ENCODE peak calls at places on chromosomes 4 and X, in nine cellular contexts. L is stomach, I is HFF-Myc, Z is psoas muscle, G is GM23338, J is tibial artery, X is choroid plexus epithelial cell, B is GM12864, S is right atrium auricular region. O is an unnamed sample.

GRCh38 chrX:53674581-53674980 is 11.9 kb downstream of the HUWE1 start:
- DNase-seq in L (no peak), I (no peak), Z (no peak), G (no peak), J (no peak), X (no peak), B (no peak), S (no peak), O (no peak)

GRCh38 chr4:149164282-149164681 is 651.4 kb downstream of the IQCM start:
- DNase-seq in L (no peak), I (peak; percentile 5), Z (no peak), G (peak; percentile 83), J (no peak), X (peak; percentile 73), B (no peak), S (no peak), O (no peak)

GRCh38 chr4:177596035-177596434 is 153.8 kb upstream of the AGA start:
- DNase-seq in L (no peak), I (peak; percentile 39), Z (peak; percentile 53), G (no peak), J (no peak), X (peak; percentile 71), B (no peak), S (no peak), O (peak; percentile 78)

GRCh38 chr4:154741877-154742851 is 1.6 kb upstream of the LRAT start:
- DNase-seq in L (no peak), I (no peak), Z (no peak), G (peak; percentile 84), J (no peak), X (no peak), B (no peak), S (no peak), O (no peak)

GRCh38 chrX:15877380-15877779 is 22.8 kb upstream of the AP1S2 start:
- DNase-seq in L (no peak), I (no peak), Z (peak; percentile 64), G (no peak), J (no peak), X (peak; percentile 70), B (no peak), S (no peak), O (peak; percentile 46)

GRCh38 chr4:74618659-74619058 is 173.7 kb downstream of the AREG start:
- DNase-seq in L (no peak), I (no peak), Z (no peak), G (no peak), J (no peak), X (peak; percentile 61), B (no peak), S (no peak), O (peak; percentile 68)

GRCh38 chr4:129394635-129395034 is 298.7 kb downstream of the C4orf33 start:
- DNase-seq in L (no peak), I (no peak), Z (no peak), G (no peak), J (no peak), X (no peak), B (no peak), S (no peak), O (no peak)

GRCh38 chr4:22743290-22743689 is 50.6 kb downstream of the GBA3 start:
- DNase-seq in L (no peak), I (no peak), Z (no peak), G (no peak), J (no peak), X (no peak), B (no peak), S (no peak), O (no peak)

GRCh38 chrX:106510713-106511411 is 100.9 kb upstream of the RADX start:
- DNase-seq in L (no peak), I (no peak), Z (no peak), G (no peak), J (no peak), X (no peak), B (no peak), S (no peak), O (no peak)

GRCh38 chr4:11354531-11354930 is 74.2 kb downstream of the HS3ST1 start:
- DNase-seq in L (no peak), I (no peak), Z (no peak), G (no peak), J (no peak), X (no peak), B (no peak), S (no peak), O (no peak)

GRCh38 chr4:6991771-6992557 is 51.2 kb upstream of the TADA2B start:
- DNase-seq in L (peak; percentile 54), I (peak; percentile 67), Z (no peak), G (no peak), J (no peak), X (peak; percentile 87), B (no peak), S (no peak), O (peak; percentile 84)

GRCh38 chr4:74451214-74451661 is 6.3 kb downstream of the AREG start:
- DNase-seq in L (no peak), I (no peak), Z (no peak), G (peak; percentile 21), J (no peak), X (peak; percentile 79), B (no peak), S (no peak), O (peak; percentile 45)

GRCh38 chr4:99510721-99511120 is at the start of gene C4orf17:
- DNase-seq in L (no peak), I (no peak), Z (no peak), G (no peak), J (no peak), X (no peak), B (no peak), S (no peak), O (no peak)

GRCh38 chrX:72042860-72043248 is 88.9 kb downstream of the RTL5 start:
- DNase-seq in L (no peak), I (no peak), Z (no peak), G (no peak), J (no peak), X (no peak), B (no peak), S (peak; percentile 21), O (no peak)
- H3K4me3 ChIP-seq in L (no peak overlapping the region), I (no peak overlapping the region), Z (no peak overlapping the region), G (no peak overlapping the region), J (no peak overlapping the region), X (no peak overlapping the region), B (no peak overlapping the region), S (no peak overlapping the region), O (no peak overlapping the region)

DNA sequence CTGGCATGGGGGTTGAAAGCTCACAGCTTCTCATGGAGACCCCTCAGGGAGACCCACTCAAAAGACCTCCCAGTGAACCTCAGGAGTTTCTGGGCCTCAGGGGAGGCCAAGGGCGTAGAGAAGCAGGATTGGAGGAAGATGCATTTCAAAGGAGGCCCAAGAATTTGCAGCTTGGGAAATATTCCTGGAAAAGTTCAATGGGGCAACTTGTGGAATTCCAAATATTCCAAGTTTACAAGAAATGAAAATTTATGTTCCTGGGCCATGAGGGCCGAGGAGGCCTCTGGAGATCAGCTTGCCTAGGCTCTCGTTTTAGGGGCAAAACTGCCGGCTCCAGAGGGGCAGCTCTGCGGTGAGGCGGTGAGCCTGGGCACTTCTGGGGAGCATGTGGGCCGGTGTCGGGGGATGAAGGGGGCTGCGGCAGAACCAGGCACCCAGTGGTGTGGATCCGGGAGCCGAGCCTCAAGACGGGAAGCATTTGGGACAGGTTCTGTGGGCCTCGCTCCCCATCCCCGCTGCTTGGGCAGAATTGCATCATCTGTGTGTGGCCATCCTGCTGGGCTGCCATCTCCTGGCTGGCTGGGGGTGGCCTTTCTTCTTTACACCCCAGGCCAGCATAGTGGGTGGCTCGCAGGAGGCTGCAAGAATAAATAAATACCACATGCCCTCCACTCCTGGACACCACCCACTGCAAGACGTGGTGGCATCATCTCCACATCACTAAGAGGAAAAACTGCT is 54.6 kb upstream of the GPR78 start:
- DNase-seq in L (no peak), I (no peak), Z (peak; percentile 35), G (no peak), J (no peak), X (peak; percentile 47), B (no peak), S (no peak), O (no peak)
- TF ChIP-seq CTCF in L (no peak), I (no peak), Z (no peak), G (no peak), J (no peak), X (no peak), B (no peak), S (no peak), O (no peak)

GRCh38 chr4:8202526-8203375 is 3.7 kb downstream of the SH3TC1 start:
- DNase-seq in L (no peak), I (no peak), Z (no peak), G (no peak), J (no peak), X (no peak), B (no peak), S (no peak), O (no peak)

GRCh38 chr4:8201341-8201781 is 2.3 kb downstream of the SH3TC1 start:
- DNase-seq in L (no peak), I (no peak), Z (no peak), G (no peak), J (no peak), X (no peak), B (no peak), S (no peak), O (no peak)

GRCh38 chr4:8200302-8200975 is 1.3 kb downstream of the SH3TC1 start:
- DNase-seq in L (peak; percentile 68), I (no peak), Z (peak; percentile 81), G (no peak), J (no peak), X (peak; percentile 56), B (no peak), S (peak; percentile 84), O (no peak)

GRCh38 chr4:8203817-8204216 is 4.7 kb downstream of the SH3TC1 start:
- DNase-seq in L (no peak), I (no peak), Z (no peak), G (no peak), J (no peak), X (no peak), B (no peak), S (no peak), O (no peak)

DNA sequence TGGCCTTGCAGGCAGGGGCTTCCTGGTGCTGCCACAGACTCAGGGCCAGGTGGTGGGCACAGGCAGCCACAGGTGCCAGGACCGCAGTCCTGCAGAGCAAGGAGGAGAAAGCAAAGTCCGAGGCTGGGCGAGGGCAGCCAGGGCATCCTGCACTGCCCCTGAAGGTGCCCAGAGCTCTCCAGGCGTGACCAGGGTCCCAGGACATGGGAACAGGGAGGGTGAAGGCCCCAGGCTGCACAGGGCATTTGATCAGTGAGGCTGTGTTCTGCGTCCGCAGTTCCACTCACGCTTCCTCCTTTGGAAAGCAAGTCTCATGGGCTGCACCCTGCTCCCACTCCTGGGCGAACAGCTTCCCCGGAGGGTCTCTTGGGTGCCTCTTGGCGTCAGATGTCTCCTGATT is 3.0 kb downstream of the SH3TC1 start:
- DNase-seq in L (no peak), I (no peak), Z (no peak), G (no peak), J (no peak), X (no peak), B (no peak), S (no peak), O (no peak)
- H3K4me3 ChIP-seq in L (peak overlapping the region; percentile 51), I (no peak overlapping the region), Z (no peak overlapping the region), G (no peak overlapping the region), J (peak overlapping the region; percentile 38), X (no peak overlapping the region), B (peak overlapping the region; percentile 76), S (no peak overlapping the region), O (no peak overlapping the region)

DNA sequence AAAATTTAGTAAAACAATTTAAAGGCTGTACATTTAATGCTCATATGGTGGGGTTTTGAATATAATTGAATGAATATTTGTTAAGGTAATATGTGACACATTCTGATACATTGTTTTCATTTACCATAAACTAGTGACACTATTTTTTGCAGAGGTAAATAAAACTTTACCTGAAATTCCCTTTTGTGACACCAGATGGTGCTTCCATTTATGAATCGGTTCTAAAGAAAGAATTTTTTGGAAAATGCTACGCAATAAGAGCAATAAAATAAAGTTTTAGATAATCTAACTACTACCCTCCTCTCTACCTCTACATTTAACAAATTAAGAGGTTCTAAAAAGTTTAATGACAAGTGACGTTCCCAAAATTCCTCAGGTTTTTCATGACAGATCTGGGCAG is 448.9 kb downstream of the MAGEB5 start:
- DNase-seq in L (no peak), I (no peak), Z (no peak), G (no peak), J (no peak), X (no peak), B (no peak), S (no peak), O (no peak)
- TF ChIP-seq CTCF in L (no peak), I (no peak), Z (no peak), G (peak; percentile 28), J (no peak), X (no peak), B (no peak), S (no peak), O (no peak)